ENCODE peak calls at places on chromosomes 16 and 17, in nine cellular contexts. One of them, this sample, is unnamed.

GRCh38 chr17:42783062-42783777 is 2.8 kb downstream of the WNK4 start:
- DNase-seq in GM23248: peak
- DNase-seq in T follicular helper cell: no peak
- DNase-seq in left colon: no peak
- DNase-seq in GM13976: no peak
- DNase-seq in stimulated activated CD8-positive, alpha-beta memory T cell treated with anti-CD3 and anti-CD28 coated beads, Interleukin-7, amount 100 ng/mL, for 4 hours: no peak
- DNase-seq in osteocyte: no peak
- DNase-seq in activated T-cell treated with anti-CD3 and anti-CD28 coated beads for 1 hour: no peak
- DNase-seq in GM12891: no peak
- DNase-seq in this sample: no peak

GRCh38 chr17:63136381-63137012 is 170.5 kb downstream of the TANC2 start:
- DNase-seq in GM23248: no peak
- DNase-seq in T follicular helper cell: no peak
- DNase-seq in left colon: no peak
- DNase-seq in GM13976: no peak
- DNase-seq in stimulated activated CD8-positive, alpha-beta memory T cell treated with anti-CD3 and anti-CD28 coated beads, Interleukin-7, amount 100 ng/mL, for 4 hours: no peak
- DNase-seq in osteocyte: no peak
- DNase-seq in activated T-cell treated with anti-CD3 and anti-CD28 coated beads for 1 hour: no peak
- DNase-seq in GM12891: no peak
- DNase-seq in this sample: no peak

GRCh38 chr16:987846-988245 is 6.3 kb downstream of the SOX8 start:
- DNase-seq in GM23248: no peak
- DNase-seq in T follicular helper cell: no peak
- DNase-seq in left colon: no peak
- DNase-seq in GM13976: no peak
- DNase-seq in stimulated activated CD8-positive, alpha-beta memory T cell treated with anti-CD3 and anti-CD28 coated beads, Interleukin-7, amount 100 ng/mL, for 4 hours: no peak
- DNase-seq in osteocyte: no peak
- DNase-seq in activated T-cell treated with anti-CD3 and anti-CD28 coated beads for 1 hour: no peak
- DNase-seq in GM12891: no peak
- DNase-seq in this sample: no peak

GRCh38 chr16:31118223-31119155 is 1.0 kb downstream of the KAT8 start:
- DNase-seq in GM23248: peak
- DNase-seq in T follicular helper cell: no peak
- DNase-seq in left colon: no peak
- DNase-seq in GM13976: no peak
- DNase-seq in stimulated activated CD8-positive, alpha-beta memory T cell treated with anti-CD3 and anti-CD28 coated beads, Interleukin-7, amount 100 ng/mL, for 4 hours: no peak
- DNase-seq in osteocyte: no peak
- DNase-seq in activated T-cell treated with anti-CD3 and anti-CD28 coated beads for 1 hour: no peak
- DNase-seq in GM12891: no peak
- DNase-seq in this sample: no peak

GRCh38 chr16:67544329-67544841 is 15.8 kb downstream of the RIPOR1 start:
- DNase-seq in GM23248: no peak
- DNase-seq in T follicular helper cell: no peak
- DNase-seq in left colon: no peak
- DNase-seq in GM13976: no peak
- DNase-seq in stimulated activated CD8-positive, alpha-beta memory T cell treated with anti-CD3 and anti-CD28 coated beads, Interleukin-7, amount 100 ng/mL, for 4 hours: no peak
- DNase-seq in osteocyte: no peak
- DNase-seq in activated T-cell treated with anti-CD3 and anti-CD28 coated beads for 1 hour: no peak
- DNase-seq in GM12891: no peak
- DNase-seq in this sample: no peak

GRCh38 chr17:1693339-1693738 is 8.7 kb upstream of the PRPF8 start:
- DNase-seq in GM23248: peak
- DNase-seq in T follicular helper cell: no peak
- DNase-seq in left colon: no peak
- DNase-seq in GM13976: no peak
- DNase-seq in stimulated activated CD8-positive, alpha-beta memory T cell treated with anti-CD3 and anti-CD28 coated beads, Interleukin-7, amount 100 ng/mL, for 4 hours: no peak
- DNase-seq in osteocyte: no peak
- DNase-seq in activated T-cell treated with anti-CD3 and anti-CD28 coated beads for 1 hour: no peak
- DNase-seq in GM12891: no peak
- DNase-seq in this sample: no peak

GRCh38 chr17:46944931-46945330 is 22.0 kb downstream of the GOSR2 start:
- DNase-seq in GM23248: peak
- DNase-seq in T follicular helper cell: no peak
- DNase-seq in left colon: no peak
- DNase-seq in GM13976: no peak
- DNase-seq in stimulated activated CD8-positive, alpha-beta memory T cell treated with anti-CD3 and anti-CD28 coated beads, Interleukin-7, amount 100 ng/mL, for 4 hours: no peak
- DNase-seq in osteocyte: no peak
- DNase-seq in activated T-cell treated with anti-CD3 and anti-CD28 coated beads for 1 hour: no peak
- DNase-seq in GM12891: no peak
- DNase-seq in this sample: no peak

GRCh38 chr16:582614-583331 is 7.1 kb upstream of the RAB40C start:
- DNase-seq in GM23248: no peak
- DNase-seq in T follicular helper cell: no peak
- DNase-seq in left colon: no peak
- DNase-seq in GM13976: no peak
- DNase-seq in stimulated activated CD8-positive, alpha-beta memory T cell treated with anti-CD3 and anti-CD28 coated beads, Interleukin-7, amount 100 ng/mL, for 4 hours: no peak
- DNase-seq in osteocyte: no peak
- DNase-seq in activated T-cell treated with anti-CD3 and anti-CD28 coated beads for 1 hour: no peak
- DNase-seq in GM12891: no peak
- DNase-seq in this sample: no peak

GRCh38 chr16:73713817-73714495 is 582.7 kb upstream of the PSMD7 start:
- DNase-seq in GM23248: peak
- DNase-seq in T follicular helper cell: no peak
- DNase-seq in left colon: peak
- DNase-seq in GM13976: no peak
- DNase-seq in stimulated activated CD8-positive, alpha-beta memory T cell treated with anti-CD3 and anti-CD28 coated beads, Interleukin-7, amount 100 ng/mL, for 4 hours: no peak
- DNase-seq in osteocyte: no peak
- DNase-seq in activated T-cell treated with anti-CD3 and anti-CD28 coated beads for 1 hour: no peak
- DNase-seq in GM12891: no peak
- DNase-seq in this sample: no peak

GRCh38 chr17:69175262-69175811 is 33.6 kb upstream of the ABCA6 start:
- DNase-seq in GM23248: no peak
- DNase-seq in T follicular helper cell: no peak
- DNase-seq in left colon: no peak
- DNase-seq in GM13976: no peak
- DNase-seq in stimulated activated CD8-positive, alpha-beta memory T cell treated with anti-CD3 and anti-CD28 coated beads, Interleukin-7, amount 100 ng/mL, for 4 hours: no peak
- DNase-seq in osteocyte: no peak
- DNase-seq in activated T-cell treated with anti-CD3 and anti-CD28 coated beads for 1 hour: no peak
- DNase-seq in GM12891: no peak
- DNase-seq in this sample: no peak

GRCh38 chr17:64243340-64243739 is 19.7 kb downstream of the TEX2 start:
- DNase-seq in GM23248: no peak
- DNase-seq in T follicular helper cell: no peak
- DNase-seq in left colon: no peak
- DNase-seq in GM13976: no peak
- DNase-seq in stimulated activated CD8-positive, alpha-beta memory T cell treated with anti-CD3 and anti-CD28 coated beads, Interleukin-7, amount 100 ng/mL, for 4 hours: no peak
- DNase-seq in osteocyte: no peak
- DNase-seq in activated T-cell treated with anti-CD3 and anti-CD28 coated beads for 1 hour: no peak
- DNase-seq in GM12891: no peak
- DNase-seq in this sample: no peak

GRCh38 chr16:87324411-87325275 is 7.5 kb upstream of the C16orf95 start:
- DNase-seq in GM23248: peak
- DNase-seq in T follicular helper cell: peak
- DNase-seq in left colon: peak
- DNase-seq in GM13976: peak
- DNase-seq in stimulated activated CD8-positive, alpha-beta memory T cell treated with anti-CD3 and anti-CD28 coated beads, Interleukin-7, amount 100 ng/mL, for 4 hours: peak
- DNase-seq in osteocyte: peak
- DNase-seq in activated T-cell treated with anti-CD3 and anti-CD28 coated beads for 1 hour: peak
- DNase-seq in GM12891: peak
- DNase-seq in this sample: no peak

GRCh38 chr17:35640977-35641526 is 53.9 kb downstream of the AP2B1 start:
- DNase-seq in GM23248: no peak
- DNase-seq in T follicular helper cell: no peak
- DNase-seq in left colon: no peak
- DNase-seq in GM13976: no peak
- DNase-seq in stimulated activated CD8-positive, alpha-beta memory T cell treated with anti-CD3 and anti-CD28 coated beads, Interleukin-7, amount 100 ng/mL, for 4 hours: no peak
- DNase-seq in osteocyte: no peak
- DNase-seq in activated T-cell treated with anti-CD3 and anti-CD28 coated beads for 1 hour: no peak
- DNase-seq in GM12891: no peak
- DNase-seq in this sample: no peak

GRCh38 chr17:27296427-27296979 is 2.6 kb downstream of the WSB1 start:
- DNase-seq in GM23248: peak
- DNase-seq in T follicular helper cell: no peak
- DNase-seq in left colon: no peak
- DNase-seq in GM13976: no peak
- DNase-seq in stimulated activated CD8-positive, alpha-beta memory T cell treated with anti-CD3 and anti-CD28 coated beads, Interleukin-7, amount 100 ng/mL, for 4 hours: no peak
- DNase-seq in osteocyte: no peak
- DNase-seq in activated T-cell treated with anti-CD3 and anti-CD28 coated beads for 1 hour: no peak
- DNase-seq in GM12891: no peak
- DNase-seq in this sample: no peak

GRCh38 chr16:56561126-56561525 is 3.7 kb upstream of the MT4 start:
- DNase-seq in GM23248: no peak
- DNase-seq in T follicular helper cell: no peak
- DNase-seq in left colon: no peak
- DNase-seq in GM13976: no peak
- DNase-seq in stimulated activated CD8-positive, alpha-beta memory T cell treated with anti-CD3 and anti-CD28 coated beads, Interleukin-7, amount 100 ng/mL, for 4 hours: no peak
- DNase-seq in osteocyte: no peak
- DNase-seq in activated T-cell treated with anti-CD3 and anti-CD28 coated beads for 1 hour: no peak
- DNase-seq in GM12891: no peak
- DNase-seq in this sample: no peak

GRCh38 chr17:6470146-6470718 is 26.0 kb downstream of the PIMREG start:
- DNase-seq in GM23248: no peak
- DNase-seq in T follicular helper cell: no peak
- DNase-seq in left colon: no peak
- DNase-seq in GM13976: no peak
- DNase-seq in stimulated activated CD8-positive, alpha-beta memory T cell treated with anti-CD3 and anti-CD28 coated beads, Interleukin-7, amount 100 ng/mL, for 4 hours: no peak
- DNase-seq in osteocyte: no peak
- DNase-seq in activated T-cell treated with anti-CD3 and anti-CD28 coated beads for 1 hour: no peak
- DNase-seq in GM12891: no peak
- DNase-seq in this sample: no peak

GRCh38 chr16:4477966-4478365 is 1.8 kb downstream of the HMOX2 start:
- DNase-seq in GM23248: peak
- DNase-seq in T follicular helper cell: no peak
- DNase-seq in left colon: no peak
- DNase-seq in GM13976: no peak
- DNase-seq in stimulated activated CD8-positive, alpha-beta memory T cell treated with anti-CD3 and anti-CD28 coated beads, Interleukin-7, amount 100 ng/mL, for 4 hours: no peak
- DNase-seq in osteocyte: no peak
- DNase-seq in activated T-cell treated with anti-CD3 and anti-CD28 coated beads for 1 hour: no peak
- DNase-seq in GM12891: no peak
- DNase-seq in this sample: no peak

GRCh38 chr17:3955373-3955978 is 8.8 kb downstream of the ATP2A3 start:
- DNase-seq in GM23248: no peak
- DNase-seq in T follicular helper cell: no peak
- DNase-seq in left colon: no peak
- DNase-seq in GM13976: no peak
- DNase-seq in stimulated activated CD8-positive, alpha-beta memory T cell treated with anti-CD3 and anti-CD28 coated beads, Interleukin-7, amount 100 ng/mL, for 4 hours: no peak
- DNase-seq in osteocyte: no peak
- DNase-seq in activated T-cell treated with anti-CD3 and anti-CD28 coated beads for 1 hour: no peak
- DNase-seq in GM12891: no peak
- DNase-seq in this sample: no peak

GRCh38 chr17:66982011-66982508 is 17.6 kb downstream of the CACNG4 start:
- DNase-seq in GM23248: no peak
- DNase-seq in T follicular helper cell: no peak
- DNase-seq in left colon: no peak
- DNase-seq in GM13976: no peak
- DNase-seq in stimulated activated CD8-positive, alpha-beta memory T cell treated with anti-CD3 and anti-CD28 coated beads, Interleukin-7, amount 100 ng/mL, for 4 hours: no peak
- DNase-seq in osteocyte: no peak
- DNase-seq in activated T-cell treated with anti-CD3 and anti-CD28 coated beads for 1 hour: no peak
- DNase-seq in GM12891: no peak
- DNase-seq in this sample: no peak

GRCh38 chr16:26231647-26232046 is 539.9 kb downstream of the HS3ST4 start:
- DNase-seq in GM23248: no peak
- DNase-seq in T follicular helper cell: no peak
- DNase-seq in left colon: no peak
- DNase-seq in GM13976: no peak
- DNase-seq in stimulated activated CD8-positive, alpha-beta memory T cell treated with anti-CD3 and anti-CD28 coated beads, Interleukin-7, amount 100 ng/mL, for 4 hours: no peak
- DNase-seq in osteocyte: no peak
- DNase-seq in activated T-cell treated with anti-CD3 and anti-CD28 coated beads for 1 hour: no peak
- DNase-seq in GM12891: no peak
- DNase-seq in this sample: no peak

GRCh38 chr16:12907670-12908233 is 6.4 kb downstream of the SHISA9 start:
- DNase-seq in GM23248: peak
- DNase-seq in T follicular helper cell: no peak
- DNase-seq in left colon: no peak
- DNase-seq in GM13976: no peak
- DNase-seq in stimulated activated CD8-positive, alpha-beta memory T cell treated with anti-CD3 and anti-CD28 coated beads, Interleukin-7, amount 100 ng/mL, for 4 hours: no peak
- DNase-seq in osteocyte: no peak
- DNase-seq in activated T-cell treated with anti-CD3 and anti-CD28 coated beads for 1 hour: no peak
- DNase-seq in GM12891: no peak
- DNase-seq in this sample: no peak